ENCODE peak calls at places on chromosomes 11 and 22, in nine cellular contexts. T is HCT116, Q is transverse colon, X is SK-N-SH, F is H1, O is K562, J is GM12892, U is spleen, R is stomach. N is an unnamed sample.

GRCh38 chr22:46063861-46064235 is 86.5 kb upstream of the PPARA start:
- DNase-seq in T (no peak), Q (peak), X (no peak), F (no peak), O (no peak), J (no peak), U (peak), R (peak), N (no peak)

GRCh38 chr11:27926981-27927481 is 180.9 kb downstream of the KIF18A start:
- DNase-seq in T (no peak), Q (no peak), X (no peak), F (no peak), O (peak), J (no peak), U (no peak), R (no peak), N (no peak)

GRCh38 chr11:113048820-113049555 is 87.8 kb downstream of the NCAM1 start:
- DNase-seq in T (no peak), Q (no peak), X (no peak), F (no peak), O (no peak), J (no peak), U (no peak), R (no peak), N (no peak)

GRCh38 chr22:46025973-46026906 is 49.3 kb upstream of the WNT7B start:
- DNase-seq in T (no peak), Q (no peak), X (peak), F (no peak), O (no peak), J (no peak), U (peak), R (no peak), N (no peak)

GRCh38 chr11:28010001-28010400 is 98.0 kb downstream of the KIF18A start:
- DNase-seq in T (no peak), Q (no peak), X (no peak), F (no peak), O (no peak), J (no peak), U (no peak), R (no peak), N (no peak)

GRCh38 chr22:41619979-41620645 is 731 bp downstream of the DESI1 start:
- DNase-seq in T (no peak), Q (peak), X (peak), F (peak), O (peak), J (peak), U (peak), R (peak), N (peak)

GRCh38 chr11:6404341-6405038 is 14.2 kb downstream of the SMPD1 start:
- DNase-seq in T (no peak), Q (no peak), X (no peak), F (no peak), O (no peak), J (no peak), U (no peak), R (no peak), N (no peak)

GRCh38 chr11:473975-474785 is 24.1 kb downstream of the PTDSS2 start:
- DNase-seq in T (no peak), Q (no peak), X (no peak), F (no peak), O (no peak), J (no peak), U (no peak), R (no peak), N (no peak)

GRCh38 chr11:67286621-67287333 is 2.3 kb upstream of the ANKRD13D start:
- DNase-seq in T (no peak), Q (no peak), X (no peak), F (no peak), O (no peak), J (no peak), U (peak), R (no peak), N (no peak)

GRCh38 chr11:77152846-77153245 is 24.8 kb downstream of the MYO7A start:
- DNase-seq in T (no peak), Q (no peak), X (no peak), F (no peak), O (no peak), J (no peak), U (no peak), R (no peak), N (no peak)

GRCh38 chr11:47186937-47187681 is 875 bp upstream of the PACSIN3 start:
- DNase-seq in T (no peak), Q (peak), X (peak), F (peak), O (peak), J (peak), U (no peak), R (peak), N (peak)

GRCh38 chr11:99260696-99261095 is 239.9 kb downstream of the CNTN5 start:
- DNase-seq in T (no peak), Q (no peak), X (no peak), F (no peak), O (no peak), J (no peak), U (no peak), R (no peak), N (no peak)

GRCh38 chr11:69489746-69490365 is 8.4 kb downstream of the LINC01488 start:
- DNase-seq in T (no peak), Q (no peak), X (no peak), F (no peak), O (no peak), J (no peak), U (peak), R (no peak), N (no peak)

GRCh38 chr11:65493367-65494176 is 5.3 kb upstream of the MALAT1 start:
- DNase-seq in T (peak), Q (peak), X (no peak), F (no peak), O (peak), J (no peak), U (no peak), R (peak), N (no peak)

GRCh38 chr11:115501895-115502589 is 2.2 kb downstream of the CADM1 start:
- DNase-seq in T (no peak), Q (no peak), X (peak), F (no peak), O (no peak), J (no peak), U (no peak), R (no peak), N (no peak)

GRCh38 chr11:20672575-20672974 is 3.2 kb downstream of the NELL1 start:
- DNase-seq in T (peak), Q (no peak), X (peak), F (no peak), O (peak), J (no peak), U (no peak), R (no peak), N (no peak)

GRCh38 chr11:86983071-86983488 is 27.9 kb upstream of the FZD4 start:
- DNase-seq in T (no peak), Q (no peak), X (no peak), F (no peak), O (no peak), J (no peak), U (no peak), R (peak), N (no peak)

GRCh38 chr11:20865161-20865560 is 195.8 kb downstream of the NELL1 start:
- DNase-seq in T (no peak), Q (no peak), X (no peak), F (no peak), O (no peak), J (no peak), U (no peak), R (no peak), N (no peak)

GRCh38 chr11:15923169-15923568 is 433.2 kb downstream of the SOX6 start:
- DNase-seq in T (no peak), Q (no peak), X (peak), F (no peak), O (peak), J (no peak), U (no peak), R (no peak), N (no peak)

GRCh38 chr22:24214467-24215285 is 30.2 kb downstream of the GGT5 start:
- DNase-seq in T (no peak), Q (no peak), X (peak), F (no peak), O (no peak), J (no peak), U (no peak), R (no peak), N (no peak)

GRCh38 chr11:14414470-14415461 is 55.8 kb upstream of the RRAS2 start:
- DNase-seq in T (no peak), Q (no peak), X (no peak), F (no peak), O (peak), J (no peak), U (no peak), R (no peak), N (no peak)

GRCh38 chr11:67060111-67060522 is 3.5 kb downstream of the RHOD start:
- DNase-seq in T (no peak), Q (no peak), X (no peak), F (no peak), O (no peak), J (no peak), U (no peak), R (no peak), N (no peak)

GRCh38 chr11:71496421-71496820 is 30.6 kb upstream of the KRTAP5-7 start:
- DNase-seq in T (no peak), Q (no peak), X (no peak), F (peak), O (no peak), J (no peak), U (no peak), R (peak), N (no peak)

GRCh38 chr11:110125632-110126031 is 32.4 kb downstream of the ZC3H12C start:
- DNase-seq in T (no peak), Q (no peak), X (no peak), F (no peak), O (peak), J (no peak), U (no peak), R (no peak), N (no peak)

GRCh38 chr22:40178417-40179409 is 988 bp downstream of the TNRC6B start:
- DNase-seq in T (no peak), Q (peak), X (peak), F (no peak), O (no peak), J (no peak), U (peak), R (no peak), N (no peak)

GRCh38 chr22:17807086-17807485 is 32.8 kb upstream of the BID start:
- DNase-seq in T (no peak), Q (no peak), X (no peak), F (no peak), O (no peak), J (no peak), U (no peak), R (no peak), N (no peak)

GRCh38 chr22:41870786-41871185 is 37.9 kb downstream of the SREBF2 start:
- DNase-seq in T (no peak), Q (no peak), X (no peak), F (no peak), O (no peak), J (no peak), U (no peak), R (no peak), N (no peak)

GRCh38 chr22:31952459-31952858 is 8.1 kb downstream of the YWHAH start:
- DNase-seq in T (no peak), Q (no peak), X (no peak), F (no peak), O (no peak), J (no peak), U (no peak), R (no peak), N (no peak)

GRCh38 chr11:106295974-106296373 is 218.5 kb downstream of the AASDHPPT start:
- DNase-seq in T (no peak), Q (no peak), X (no peak), F (no peak), O (no peak), J (no peak), U (no peak), R (no peak), N (no peak)

GRCh38 chr11:43518407-43519165 is 159.9 kb downstream of the TTC17 start:
- DNase-seq in T (no peak), Q (no peak), X (no peak), F (no peak), O (no peak), J (no peak), U (no peak), R (no peak), N (no peak)

GRCh38 chr11:76740772-76741171 is 42.4 kb upstream of the TSKU start:
- DNase-seq in T (no peak), Q (no peak), X (no peak), F (no peak), O (no peak), J (no peak), U (no peak), R (no peak), N (no peak)

GRCh38 chr11:84292955-84293354 is 1006.8 kb upstream of the CCDC90B start:
- DNase-seq in T (no peak), Q (no peak), X (no peak), F (no peak), O (no peak), J (no peak), U (no peak), R (no peak), N (no peak)

GRCh38 chr11:57566035-57566504 is 1.4 kb downstream of the UBE2L6 start:
- DNase-seq in T (no peak), Q (peak), X (no peak), F (no peak), O (no peak), J (no peak), U (no peak), R (peak), N (peak)

GRCh38 chr11:128501576-128502549 is 85.5 kb downstream of the ETS1 start:
- DNase-seq in T (no peak), Q (no peak), X (no peak), F (no peak), O (no peak), J (no peak), U (no peak), R (no peak), N (no peak)

GRCh38 chr11:86773009-86773408 is 27.3 kb upstream of the PRSS23 start:
- DNase-seq in T (no peak), Q (no peak), X (no peak), F (no peak), O (no peak), J (no peak), U (no peak), R (no peak), N (no peak)

GRCh38 chr11:74870485-74870884 is 78.4 kb downstream of the XRRA1 start:
- DNase-seq in T (peak), Q (no peak), X (peak), F (no peak), O (peak), J (no peak), U (no peak), R (no peak), N (peak)

GRCh38 chr11:45929486-45930030 is 7.1 kb downstream of the LARGE2 start:
- DNase-seq in T (no peak), Q (no peak), X (no peak), F (no peak), O (no peak), J (no peak), U (peak), R (no peak), N (no peak)

GRCh38 chr11:33753304-33753703 is 17.1 kb upstream of the CD59 start:
- DNase-seq in T (no peak), Q (no peak), X (no peak), F (no peak), O (no peak), J (no peak), U (no peak), R (no peak), N (no peak)

GRCh38 chr11:65131895-65132237 is 2.5 kb downstream of the SYVN1 start:
- DNase-seq in T (no peak), Q (no peak), X (no peak), F (no peak), O (no peak), J (no peak), U (peak), R (no peak), N (no peak)

GRCh38 chr11:61599968-61600710 is 19.3 kb upstream of the SYT7 start:
- DNase-seq in T (no peak), Q (no peak), X (no peak), F (peak), O (no peak), J (no peak), U (no peak), R (no peak), N (no peak)

GRCh38 chr11:61602775-61603569 is 22.1 kb upstream of the SYT7 start:
- DNase-seq in T (peak), Q (peak), X (peak), F (no peak), O (peak), J (no peak), U (no peak), R (peak), N (no peak)

GRCh38 chr11:61603667-61604066 is 22.8 kb upstream of the SYT7 start:
- DNase-seq in T (no peak), Q (no peak), X (no peak), F (no peak), O (no peak), J (no peak), U (no peak), R (no peak), N (no peak)

GRCh38 chr11:61598886-61599868 is 18.3 kb upstream of the SYT7 start:
- DNase-seq in T (no peak), Q (no peak), X (peak), F (peak), O (no peak), J (no peak), U (no peak), R (no peak), N (no peak)

DNA sequence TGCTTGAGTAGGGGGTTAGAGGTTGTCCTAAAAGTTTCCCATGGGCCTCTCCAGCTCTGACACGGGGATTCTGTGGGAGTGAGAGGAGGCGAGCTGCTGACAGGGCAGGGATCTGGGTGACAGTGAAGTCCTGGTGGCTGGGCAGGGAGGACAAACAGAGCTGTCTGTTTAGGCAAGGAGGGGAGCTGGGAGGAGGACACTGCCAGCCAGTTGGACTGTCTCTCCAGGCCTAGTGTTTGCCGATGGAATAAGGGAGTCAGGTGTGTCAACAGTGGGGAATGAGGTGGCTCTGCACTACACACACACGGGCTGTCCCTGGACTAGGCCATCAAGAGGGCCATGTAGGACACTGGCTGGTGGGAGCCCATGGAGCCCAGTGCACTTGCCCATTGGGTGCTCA is 20.6 kb upstream of the SYT7 start:
- DNase-seq in T (no peak), Q (no peak), X (no peak), F (no peak), O (no peak), J (no peak), U (no peak), R (no peak), N (no peak)
- TF ChIP-seq POLR2AphosphoS5 in T (no peak), Q (peak), X (no peak), F (no peak), O (no peak), J (no peak), U (no peak), R (no peak), N (no peak)

GRCh38 chr11:101618691-101619090 is 34.9 kb upstream of the TRPC6 start:
- DNase-seq in T (no peak), Q (no peak), X (no peak), F (no peak), O (no peak), J (no peak), U (no peak), R (no peak), N (no peak)

GRCh38 chr11:101617735-101618332 is 34.0 kb upstream of the TRPC6 start:
- DNase-seq in T (no peak), Q (no peak), X (no peak), F (peak), O (no peak), J (no peak), U (no peak), R (no peak), N (no peak)

DNA sequence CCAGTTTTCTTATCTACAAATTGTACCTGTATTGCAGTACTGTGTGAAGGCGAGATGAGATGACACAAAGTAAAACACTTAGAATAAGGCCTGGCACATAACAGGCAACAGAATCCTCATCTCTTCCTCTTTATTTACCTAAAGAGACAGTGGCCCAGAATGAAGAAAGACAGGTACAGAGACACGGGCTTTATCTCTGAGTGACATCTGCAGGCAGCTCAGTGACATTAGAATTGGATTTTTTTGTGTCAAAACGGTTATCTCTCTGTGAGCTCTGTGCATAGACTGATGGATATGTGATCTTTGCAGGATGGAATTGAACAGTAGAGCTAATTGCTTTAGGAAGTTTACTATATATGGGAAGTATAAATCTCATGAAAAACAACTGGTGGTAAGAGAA is 36.2 kb upstream of the TRPC6 start:
- DNase-seq in T (no peak), Q (no peak), X (no peak), F (no peak), O (no peak), J (no peak), U (no peak), R (no peak), N (no peak)
- TF ChIP-seq POLR2AphosphoS5 in T (no peak), Q (no peak), X (no peak), F (no peak), O (no peak), J (no peak), U (no peak), R (no peak), N (no peak)

GRCh38 chr11:61293869-61294716 is 1.0 kb downstream of the VWCE start:
- DNase-seq in T (no peak), Q (peak), X (peak), F (peak), O (no peak), J (peak), U (peak), R (peak), N (peak)
- TF ChIP-seq POLR2AphosphoS5 in T (no peak), Q (no peak), X (no peak), F (no peak), O (no peak), J (no peak), U (no peak), R (no peak), N (no peak)

DNA sequence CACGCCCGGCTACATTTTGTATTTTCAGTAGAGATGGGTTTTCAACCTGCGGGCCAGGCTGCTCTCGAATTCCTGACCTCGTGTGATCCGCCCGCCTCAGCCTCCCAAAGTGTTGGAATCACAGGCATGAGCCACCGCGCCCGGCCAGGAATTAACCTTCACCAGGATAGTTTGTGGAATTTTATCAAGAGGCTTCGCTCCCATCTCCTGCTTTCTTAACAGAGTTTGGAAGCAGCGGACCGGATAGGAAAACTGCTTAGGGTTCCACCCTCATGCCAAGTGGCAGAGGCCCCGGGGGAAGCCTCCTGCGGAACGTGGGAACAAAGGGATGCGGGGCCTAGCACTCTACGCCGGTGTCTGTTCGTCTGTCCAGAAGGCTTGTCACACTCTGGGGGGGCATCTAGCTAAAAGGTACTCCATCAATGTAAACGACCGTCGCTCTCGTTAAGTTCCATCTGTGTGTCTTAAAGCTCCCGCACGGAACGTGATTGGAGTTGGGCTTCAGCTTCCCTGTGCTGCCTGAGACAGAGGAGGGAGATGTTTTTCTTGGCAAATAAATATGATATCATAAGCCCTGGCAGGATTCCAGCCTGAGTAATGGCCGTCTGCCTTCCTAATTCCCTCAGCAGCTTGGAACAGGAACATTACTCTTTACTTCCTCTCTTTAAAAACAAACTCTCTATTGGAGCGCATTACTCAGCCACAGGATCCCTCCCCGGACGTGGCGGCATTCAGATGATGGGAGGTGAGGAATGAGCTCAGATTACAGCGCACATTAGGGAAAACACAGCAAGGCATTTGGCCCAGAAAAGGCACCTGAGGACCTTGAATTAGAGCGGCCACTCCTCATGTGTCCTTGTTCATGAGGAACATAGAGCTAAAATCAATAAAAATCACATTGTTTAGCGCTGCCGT is 230.2 kb downstream of the ST3GAL4 start:
- DNase-seq in T (no peak), Q (peak), X (peak), F (no peak), O (no peak), J (no peak), U (peak), R (peak), N (no peak)
- TF ChIP-seq POLR2AphosphoS5 in T (no peak), Q (no peak), X (peak), F (no peak), O (no peak), J (no peak), U (no peak), R (no peak), N (no peak)

N was measured in GM12891.